ENCODE peak calls at places on chromosomes 16 and 17, in ten cellular contexts. N, E, O, F, L, K, I, H, P and D are unnamed samples.

GRCh38 chr17:28745777-28746473 is 2.1 kb downstream of the TRAF4 start:
- DNase-seq in N (no peak), E (no peak), O (no peak), F (no peak), L (no peak), K (no peak), I (no peak), H (no peak), P (no peak), D (peak; percentile 88)

GRCh38 chr17:4887581-4887980 is 11.8 kb upstream of the C17orf107 start:
- DNase-seq in N (no peak), E (no peak), O (no peak), F (no peak), L (no peak), K (no peak), I (no peak), H (no peak), P (no peak), D (no peak)

GRCh38 chr17:32161506-32162365 is 19.4 kb downstream of the RHOT1 start:
- DNase-seq in N (no peak), E (no peak), O (no peak), F (no peak), L (no peak), K (no peak), I (no peak), H (no peak), P (no peak), D (peak; percentile 59)

GRCh38 chr17:74369221-74369620 is 1.9 kb downstream of the GPR142 start:
- DNase-seq in N (peak; percentile 56), E (peak; percentile 18), O (peak; percentile 27), F (peak; percentile 71), L (peak; percentile 81), K (peak; percentile 16), I (peak; percentile 40), H (no peak), P (no peak), D (no peak)

GRCh38 chr16:80376941-80377340 is 163.9 kb upstream of the DYNLRB2 start:
- DNase-seq in N (no peak), E (no peak), O (no peak), F (no peak), L (no peak), K (no peak), I (no peak), H (no peak), P (no peak), D (no peak)

GRCh38 chr17:67289174-67289876 is 44.3 kb upstream of the HELZ start:
- DNase-seq in N (no peak), E (peak; percentile 76), O (no peak), F (no peak), L (no peak), K (no peak), I (no peak), H (no peak), P (peak; percentile 76), D (no peak)

GRCh38 chr16:4015275-4015990 is 100.8 kb downstream of the ADCY9 start:
- DNase-seq in N (no peak), E (no peak), O (no peak), F (no peak), L (no peak), K (no peak), I (no peak), H (no peak), P (no peak), D (no peak)

GRCh38 chr16:57533618-57534336 is 2.6 kb downstream of the CCDC102A start:
- DNase-seq in N (peak; percentile 84), E (no peak), O (no peak), F (peak; percentile 33), L (no peak), K (no peak), I (peak; percentile 37), H (no peak), P (no peak), D (no peak)

GRCh38 chr17:65074778-65075250 is 18.3 kb upstream of the GNA13 start:
- DNase-seq in N (no peak), E (peak; percentile 52), O (no peak), F (no peak), L (no peak), K (no peak), I (no peak), H (no peak), P (peak; percentile 87), D (no peak)

GRCh38 chr17:57678393-57678792 is 66.7 kb downstream of the CCDC182 start:
- DNase-seq in N (peak; percentile 8), E (no peak), O (no peak), F (peak; percentile 14), L (no peak), K (no peak), I (no peak), H (no peak), P (no peak), D (no peak)

GRCh38 chr16:50501986-50502615 is 46.1 kb upstream of the NKD1 start:
- DNase-seq in N (no peak), E (no peak), O (no peak), F (no peak), L (no peak), K (no peak), I (no peak), H (no peak), P (no peak), D (no peak)